ENCODE peak calls at places on chromosomes 16 and 17, in eight cellular contexts. N is NB4; Z is NCI-H226; M is iPS-NIHi11; I is CD8-positive, alpha-beta memory T cell; J is esophagus muscularis mucosa; O is AG08395; A is head of caudate nucleus. T is an unnamed sample.

GRCh38 chr16:20799599-20799998 is 6.7 kb downstream of the ERI2 start:
- DNase-seq in N (peak), A (no peak), O (peak), J (no peak), Z (no peak), M (peak), I (no peak), T (peak)

GRCh38 chr17:60147553-60148241 is 2.1 kb upstream of the CA4 start:
- DNase-seq in Z (no peak), N (peak), O (no peak), I (no peak), A (no peak), J (no peak), M (no peak), T (no peak)

GRCh38 chr16:87698676-87699179 is 67.1 kb downstream of the KLHDC4 start:
- DNase-seq in Z (no peak), N (no peak), A (no peak), I (no peak), J (no peak), M (no peak), O (no peak), T (no peak)

GRCh38 chr17:81075307-81075706 is 40.4 kb downstream of the BAIAP2 start:
- DNase-seq in O (no peak), Z (no peak), N (no peak), A (no peak), J (no peak), I (no peak), M (no peak), T (no peak)

GRCh38 chr17:82351713-82352488 is 7.1 kb upstream of the TEX19 start:
- DNase-seq in O (peak), A (peak), M (peak), J (peak), N (peak), Z (peak), I (peak), T (peak)

GRCh38 chr17:31274252-31274651 is 22.8 kb downstream of the OMG start:
- DNase-seq in M (no peak), A (no peak), N (peak), Z (peak), I (no peak), O (peak), J (no peak), T (no peak)

GRCh38 chr17:5381542-5381941 is 37.9 kb downstream of the NUP88 start:
- DNase-seq in O (peak), J (no peak), M (no peak), A (no peak), Z (peak), I (no peak), N (no peak), T (peak)

GRCh38 chr16:71327720-71328119 is 30.8 kb upstream of the CALB2 start:
- DNase-seq in Z (no peak), N (no peak), M (no peak), O (no peak), I (no peak), J (no peak), A (no peak), T (no peak)

GRCh38 chr17:74610108-74610507 is 13.4 kb downstream of the CD300E start:
- DNase-seq in N (peak), O (no peak), J (no peak), Z (no peak), A (no peak), I (no peak), M (peak), T (no peak)

GRCh38 chr16:4868573-4868972 is 21.3 kb downstream of the UBN1 start:
- DNase-seq in A (peak), I (no peak), M (no peak), O (no peak), Z (no peak), J (no peak), N (no peak), T (no peak)

GRCh38 chr17:52158450-52159042 is at the start of gene CA10:
- DNase-seq in A (no peak), J (no peak), I (no peak), N (no peak), M (peak), O (no peak), Z (no peak), T (peak)

GRCh38 chr16:14132696-14133048 is 61.6 kb downstream of the MRTFB start:
- DNase-seq in A (no peak), N (no peak), O (peak), J (no peak), M (no peak), Z (no peak), I (no peak), T (no peak)

GRCh38 chr16:66900721-66901441 is 17.8 kb downstream of the CDH16 start:
- DNase-seq in M (peak), N (no peak), J (no peak), Z (peak), A (no peak), I (no peak), O (no peak), T (peak)

GRCh38 chr17:1787301-1787902 is 25.5 kb downstream of the SERPINF1 start:
- DNase-seq in O (peak), Z (peak), A (no peak), M (no peak), N (no peak), I (no peak), J (no peak), T (no peak)

GRCh38 chr17:54172654-54173316 is 350.1 kb downstream of the KIF2B start:
- DNase-seq in Z (no peak), N (peak), J (no peak), I (no peak), M (peak), A (peak), O (no peak), T (peak)

GRCh38 chr16:24869033-24869432 is 23.3 kb downstream of the SLC5A11 start:
- DNase-seq in N (no peak), I (no peak), Z (no peak), M (no peak), O (no peak), A (no peak), J (no peak), T (no peak)

GRCh38 chr16:25823891-25824290 is 132.1 kb downstream of the HS3ST4 start:
- DNase-seq in J (no peak), Z (peak), I (no peak), A (peak), N (no peak), O (no peak), M (no peak), T (no peak)

GRCh38 chr16:50547944-50548658 is at the start of gene NKD1:
- DNase-seq in A (peak), N (peak), I (peak), J (no peak), M (peak), Z (peak), O (peak), T (peak)